ENCODE peak calls at places on chromosomes 5 and 9, in nine cellular contexts. V is SJSA1; U is heart left ventricle; I is left ventricle myocardium inferior; K is brain microvascular endothelial cell; M is GM12878; H is bronchial epithelial cell; N is CD8-positive, alpha-beta memory T cell; T is mammary epithelial cell. A is an unnamed sample.

GRCh38 chr5:169861433-169861832 is 118.9 kb downstream of the INSYN2B start:
- DNase-seq in V (no peak), U (no peak), I (no peak), K (no peak), M (no peak), H (no peak), N (no peak), T (no peak), A (no peak)

GRCh38 chr9:3243676-3244075 is 282.1 kb downstream of the RFX3 start:
- DNase-seq in V (no peak), U (no peak), I (no peak), K (no peak), M (no peak), H (no peak), N (no peak), T (no peak), A (no peak)

GRCh38 chr5:167339205-167339604 is 952.2 kb upstream of the WWC1 start:
- DNase-seq in V (no peak), U (no peak), I (no peak), K (no peak), M (no peak), H (peak; percentile 10), N (no peak), T (no peak), A (no peak)

GRCh38 chr9:92160786-92161185 is 45.6 kb upstream of the SPTLC1 start:
- DNase-seq in V (no peak), U (peak; percentile 6), I (no peak), K (no peak), M (no peak), H (no peak), N (no peak), T (no peak), A (no peak)

GRCh38 chr5:56327810-56328209 is 94.7 kb upstream of the ANKRD55 start:
- DNase-seq in V (no peak), U (no peak), I (no peak), K (no peak), M (peak; percentile 19), H (no peak), N (no peak), T (no peak), A (no peak)

GRCh38 chr5:150512368-150512747 is 4.4 kb downstream of the NDST1 start:
- DNase-seq in V (no peak), U (no peak), I (no peak), K (no peak), M (no peak), H (no peak), N (no peak), T (no peak), A (no peak)

GRCh38 chr9:117926031-117926655 is 221.9 kb downstream of the TLR4 start:
- DNase-seq in V (no peak), U (no peak), I (no peak), K (no peak), M (no peak), H (peak; percentile 30), N (no peak), T (no peak), A (no peak)

GRCh38 chr5:158514353-158514960 is 585.3 kb downstream of the EBF1 start:
- DNase-seq in V (no peak), U (no peak), I (no peak), K (peak; percentile 57), M (no peak), H (peak; percentile 78), N (no peak), T (peak; percentile 9), A (no peak)

DNA sequence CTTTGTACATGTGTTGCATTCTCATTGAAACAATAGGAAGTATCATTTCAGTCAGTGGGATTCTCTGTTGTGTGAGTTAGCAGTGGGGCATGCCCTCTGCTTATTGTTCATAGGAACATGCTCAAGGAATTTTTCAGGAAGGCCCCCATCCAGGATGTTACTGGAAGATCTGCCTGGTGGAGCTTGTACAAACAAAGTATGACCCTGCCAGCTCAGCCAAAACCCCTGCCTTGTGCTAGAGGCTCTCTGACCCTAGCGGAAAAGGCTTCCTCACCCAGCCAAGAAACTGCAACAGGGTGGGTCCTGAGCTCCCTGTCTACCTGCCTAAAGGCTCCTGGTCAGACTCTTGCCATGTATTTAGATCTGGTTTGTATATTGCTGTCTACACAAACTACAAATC is 43.2 kb downstream of the MRRF start:
- DNase-seq in V (no peak), U (no peak), I (no peak), K (no peak), M (no peak), H (no peak), N (no peak), T (no peak), A (no peak)
- H3K36me3 ChIP-seq in V (peaks cover 25% of the 10 kb centered on the region), U (peaks cover 4% of the 10 kb centered on the region), I (peaks cover 51% of the 10 kb centered on the region), K (no peaks in the 10 kb centered on the region), M (peaks cover 14% of the 10 kb centered on the region), H (peaks cover 15% of the 10 kb centered on the region), N (peaks cover 25% of the 10 kb centered on the region), T (peaks cover 5% of the 10 kb centered on the region), A (peaks cover 26% of the 10 kb centered on the region)

GRCh38 chr9:133771486-133772482 is 33.6 kb upstream of the SARDH start:
- DNase-seq in V (peak; percentile 32), U (peak; percentile 33), I (no peak), K (no peak), M (no peak), H (no peak), N (no peak), T (no peak), A (no peak)
- H3K36me3 ChIP-seq in V (peaks cover 91% of the 10 kb centered on the region), U (peaks cover 3% of the 10 kb centered on the region), I (peaks cover 60% of the 10 kb centered on the region), K (peaks cover 41% of the 10 kb centered on the region), M (peaks cover 22% of the 10 kb centered on the region), H (peaks cover 43% of the 10 kb centered on the region), N (no peaks in the 10 kb centered on the region), T (peaks cover 15% of the 10 kb centered on the region), A (peaks cover 15% of the 10 kb centered on the region)

DNA sequence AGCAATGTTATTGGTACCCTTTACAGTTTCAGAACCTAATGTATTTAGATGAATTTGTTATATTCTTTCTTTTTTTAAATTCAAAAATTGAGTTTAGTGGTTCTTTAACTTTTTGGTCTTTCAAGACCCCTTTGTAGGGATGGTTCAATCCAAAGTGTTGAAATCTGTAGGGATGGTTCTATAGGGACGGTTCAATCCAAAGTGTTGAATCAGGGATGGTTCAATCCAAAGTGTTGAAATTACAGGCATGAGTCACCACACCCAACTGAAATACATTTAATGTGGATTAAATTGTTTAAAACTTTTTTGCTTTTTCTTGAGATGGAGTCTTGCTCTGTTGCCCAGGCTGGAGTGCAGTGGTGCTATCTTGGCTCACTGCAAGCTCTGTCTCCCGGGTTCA is 30.6 kb downstream of the SNX2 start:
- DNase-seq in V (no peak), U (no peak), I (no peak), K (peak; percentile 7), M (no peak), H (peak; percentile 61), N (no peak), T (peak; percentile 25), A (no peak)
- H3K36me3 ChIP-seq in V (peaks cover 36% of the 10 kb centered on the region), U (peaks cover 15% of the 10 kb centered on the region), I (peaks cover 77% of the 10 kb centered on the region), K (peaks cover 11% of the 10 kb centered on the region), M (peaks cover 12% of the 10 kb centered on the region), H (no peaks in the 10 kb centered on the region), N (peaks cover 15% of the 10 kb centered on the region), T (peaks cover 3% of the 10 kb centered on the region), A (peaks cover 73% of the 10 kb centered on the region)

GRCh38 chr5:902129-902916 is 9.6 kb downstream of the TRIP13 start:
- DNase-seq in V (no peak), U (no peak), I (no peak), K (no peak), M (no peak), H (no peak), N (no peak), T (no peak), A (no peak)
- H3K36me3 ChIP-seq in V (peaks cover 63% of the 10 kb centered on the region), U (no peaks in the 10 kb centered on the region), I (no peaks in the 10 kb centered on the region), K (peaks cover 3% of the 10 kb centered on the region), M (peaks cover 17% of the 10 kb centered on the region), H (peaks cover 1% of the 10 kb centered on the region), N (no peaks in the 10 kb centered on the region), T (peaks cover 24% of the 10 kb centered on the region), A (no peaks in the 10 kb centered on the region)

DNA sequence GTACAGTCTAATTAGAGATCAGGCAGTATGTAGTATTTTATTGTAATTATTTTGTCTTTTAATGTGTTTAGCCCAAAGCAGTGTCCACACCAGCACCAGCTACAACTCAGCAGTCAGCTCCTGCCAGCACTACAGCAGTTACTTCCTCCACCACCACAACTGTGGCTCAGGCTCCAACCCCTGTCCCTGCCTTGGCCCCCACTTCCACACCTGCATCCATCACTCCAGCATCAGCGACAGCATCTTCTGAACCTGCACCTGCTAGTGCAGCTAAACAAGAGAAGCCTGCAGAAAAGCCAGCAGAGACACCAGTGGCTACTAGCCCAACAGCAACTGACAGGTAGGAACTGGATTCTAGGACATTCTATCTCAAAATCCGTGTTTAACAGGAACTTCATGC is 23.2 kb downstream of the RAD23B start:
- DNase-seq in V (no peak), U (no peak), I (no peak), K (no peak), M (no peak), H (no peak), N (no peak), T (no peak), A (no peak)
- H3K36me3 ChIP-seq in V (peaks cover 80% of the 10 kb centered on the region), U (peaks cover 8% of the 10 kb centered on the region), I (peaks cover 72% of the 10 kb centered on the region), K (peaks cover 24% of the 10 kb centered on the region), M (peaks cover 32% of the 10 kb centered on the region), H (peaks cover 9% of the 10 kb centered on the region), N (peaks cover 6% of the 10 kb centered on the region), T (peaks cover 39% of the 10 kb centered on the region), A (peaks cover 47% of the 10 kb centered on the region)

A was measured in esophagus muscularis mucosa.